ENCODE peak calls at places on chromosomes 13 and 19, in four cellular contexts. M, T, H and A are unnamed samples.

GRCh38 chr19:3404324-3405260 is 38.2 kb downstream of the NFIC start:
- DNase-seq in M (peak; percentile 92), T (no peak), H (peak; percentile 94), A (peak; percentile 86)

GRCh38 chr13:99484405-99484981 is 16.8 kb upstream of the TM9SF2 start:
- DNase-seq in M (no peak), T (no peak), H (peak; percentile 90), A (no peak)

GRCh38 chr19:49884109-49884508 is 6.6 kb downstream of the TBC1D17 start:
- DNase-seq in M (no peak), T (no peak), H (no peak), A (no peak)

GRCh38 chr19:33194884-33195710 is 967 bp downstream of the LRP3 start:
- DNase-seq in M (peak; percentile 67), T (peak; percentile 62), H (peak; percentile 60), A (no peak)

GRCh38 chr19:5138606-5139594 is 170.0 kb downstream of the KDM4B start:
- DNase-seq in M (peak; percentile 79), T (peak; percentile 57), H (peak; percentile 20), A (peak; percentile 72)

GRCh38 chr13:83845121-83845520 is 37.2 kb downstream of the SLITRK1 start:
- DNase-seq in M (no peak), T (no peak), H (no peak), A (no peak)

GRCh38 chr13:112901951-112902651 is 66.9 kb upstream of the MCF2L start:
- DNase-seq in M (no peak), T (no peak), H (peak; percentile 4), A (no peak)

GRCh38 chr19:38932425-38933179 is 1.9 kb downstream of the MRPS12 start:
- DNase-seq in M (no peak), T (peak; percentile 49), H (peak; percentile 50), A (no peak)

GRCh38 chr13:40189885-40190655 is 476.4 kb downstream of the FOXO1 start:
- DNase-seq in M (no peak), T (peak; percentile 83), H (peak; percentile 24), A (no peak)

GRCh38 chr19:33293255-33294057 is 8.9 kb downstream of the CEBPA start:
- DNase-seq in M (no peak), T (peak; percentile 70), H (peak; percentile 60), A (peak; percentile 71)

GRCh38 chr13:24176351-24177101 is 16.0 kb downstream of the SPATA13 start:
- DNase-seq in M (no peak), T (no peak), H (no peak), A (no peak)

GRCh38 chr13:35349673-35350278 is 126.7 kb downstream of the MAB21L1 start:
- DNase-seq in M (no peak), T (no peak), H (peak; percentile 4), A (no peak)

GRCh38 chr19:10191347-10191746 is 3.4 kb downstream of the DNMT1 start:
- DNase-seq in M (peak; percentile 50), T (no peak), H (peak; percentile 93), A (no peak)

GRCh38 chr13:22486490-22486889 is 694.3 kb upstream of the SGCG start:
- DNase-seq in M (no peak), T (no peak), H (no peak), A (no peak)

GRCh38 chr13:30659980-30660379 is 42.3 kb downstream of the USPL1 start:
- DNase-seq in M (no peak), T (no peak), H (no peak), A (no peak)

GRCh38 chr19:56114051-56114694 is 6.9 kb downstream of the ZNF787 start:
- DNase-seq in M (no peak), T (no peak), H (no peak), A (peak; percentile 45)

GRCh38 chr13:23859455-23859854 is 29.7 kb downstream of the MIPEP start:
- DNase-seq in M (no peak), T (no peak), H (no peak), A (no peak)

GRCh38 chr19:45101796-45102195 is 8.8 kb downstream of the PPP1R37 start:
- DNase-seq in M (no peak), T (no peak), H (no peak), A (no peak)

GRCh38 chr19:45972081-45972943 is 1.4 kb downstream of the NOVA2 start:
- DNase-seq in M (no peak), T (no peak), H (no peak), A (no peak)

GRCh38 chr13:51451467-51452390 is 1.1 kb downstream of the INTS6 start:
- DNase-seq in M (peak; percentile 93), T (peak; percentile 82), H (peak; percentile 74), A (peak; percentile 93)

GRCh38 chr13:28373803-28374202 is 121.1 kb downstream of the FLT1 start:
- DNase-seq in M (no peak), T (no peak), H (no peak), A (no peak)

GRCh38 chr19:48963371-48964204 is 1.5 kb upstream of the FTL start:
- DNase-seq in M (peak; percentile 89), T (peak; percentile 89), H (peak; percentile 75), A (peak; percentile 83)

GRCh38 chr13:80825276-80825675 is 484.4 kb upstream of the SPRY2 start:
- DNase-seq in M (no peak), T (no peak), H (no peak), A (no peak)

GRCh38 chr13:80824231-80824630 is 483.3 kb upstream of the SPRY2 start:
- DNase-seq in M (no peak), T (no peak), H (peak; percentile 86), A (no peak)

GRCh38 chr13:80817979-80818378 is 477.1 kb upstream of the SPRY2 start:
- DNase-seq in M (no peak), T (no peak), H (no peak), A (no peak)

GRCh38 chr13:80828759-80829158 is 487.8 kb upstream of the SPRY2 start:
- DNase-seq in M (no peak), T (no peak), H (peak; percentile 21), A (no peak)

DNA sequence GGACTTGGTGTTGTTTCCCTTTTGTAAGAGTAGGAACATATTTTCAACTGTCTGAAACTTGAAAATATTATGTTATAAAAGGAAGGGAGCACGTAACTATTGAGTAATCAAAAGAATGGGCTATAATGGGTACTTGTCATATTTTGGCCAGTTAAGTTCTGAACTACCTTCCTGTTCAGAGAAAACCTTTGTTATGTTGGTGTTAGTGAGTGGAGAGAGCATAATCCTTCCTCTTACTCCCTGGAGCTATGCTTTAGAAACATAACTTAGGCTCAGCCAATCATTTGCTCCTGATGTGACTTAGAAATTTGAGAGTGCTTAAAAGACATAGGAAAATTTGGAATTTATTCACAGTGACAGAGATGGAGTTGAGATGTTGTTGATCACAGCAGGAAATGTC is 482.5 kb upstream of the SPRY2 start:
- DNase-seq in M (no peak), T (no peak), H (no peak), A (no peak)
- H3K27ac ChIP-seq in M (no peak overlapping the region), T (no peak overlapping the region), H (no peak overlapping the region), A (no peak overlapping the region)

DNA sequence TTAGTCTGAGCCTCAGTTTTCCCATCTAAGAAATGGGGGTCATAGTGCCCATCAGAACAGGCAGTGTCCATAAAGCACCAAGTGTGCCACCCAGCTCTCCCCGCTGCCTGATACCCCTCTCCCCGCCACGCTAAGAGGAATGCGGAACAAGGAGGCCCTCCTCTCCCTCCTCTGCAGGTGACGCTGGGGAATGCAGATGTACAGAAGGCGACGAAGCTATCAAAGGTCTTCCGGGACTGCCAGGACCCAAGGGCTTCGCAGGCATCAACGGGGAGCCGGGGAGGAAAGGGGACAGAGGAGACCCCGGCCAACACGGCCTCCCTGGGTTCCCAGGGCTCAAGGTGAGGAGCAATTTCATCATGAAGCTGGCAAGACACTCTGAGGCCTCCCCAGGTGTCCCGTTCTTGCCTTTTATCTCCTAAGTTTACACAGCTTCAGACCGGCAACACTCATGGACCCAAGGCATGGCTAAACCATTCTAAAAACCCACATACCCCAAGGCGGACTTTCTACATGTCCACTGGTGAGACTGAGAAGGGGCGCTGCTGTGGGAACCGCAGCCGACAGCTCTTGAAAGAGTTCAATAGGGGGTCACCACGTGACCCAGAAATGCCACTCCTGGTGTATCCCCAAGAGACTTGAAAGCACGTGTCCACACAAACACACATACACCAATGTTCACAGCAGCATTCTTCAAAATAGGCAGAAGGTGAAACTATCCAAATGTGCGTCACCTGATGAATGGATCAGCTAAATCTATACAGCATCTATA is 102.7 kb downstream of the RAB20 start:
- DNase-seq in M (no peak), T (no peak), H (no peak), A (no peak)
- H3K27me3 ChIP-seq in M (no peaks in the 10 kb centered on the region), T (no peaks in the 10 kb centered on the region), H (no peaks in the 10 kb centered on the region), A (no peaks in the 10 kb centered on the region)

GRCh38 chr19:41299755-41300089 is 10.2 kb upstream of the CCDC97 start:
- DNase-seq in M (peak; percentile 80), T (peak; percentile 94), H (peak; percentile 87), A (peak; percentile 71)

GRCh38 chr19:41296323-41296935 is 13.5 kb upstream of the CCDC97 start:
- DNase-seq in M (no peak), T (no peak), H (no peak), A (no peak)

GRCh38 chr19:41298327-41298964 is 11.5 kb upstream of the CCDC97 start:
- DNase-seq in M (peak; percentile 94), T (peak; percentile 94), H (peak; percentile 81), A (peak; percentile 91)

GRCh38 chr19:41297628-41298326 is 12.2 kb upstream of the CCDC97 start:
- DNase-seq in M (no peak), T (no peak), H (no peak), A (no peak)

DNA sequence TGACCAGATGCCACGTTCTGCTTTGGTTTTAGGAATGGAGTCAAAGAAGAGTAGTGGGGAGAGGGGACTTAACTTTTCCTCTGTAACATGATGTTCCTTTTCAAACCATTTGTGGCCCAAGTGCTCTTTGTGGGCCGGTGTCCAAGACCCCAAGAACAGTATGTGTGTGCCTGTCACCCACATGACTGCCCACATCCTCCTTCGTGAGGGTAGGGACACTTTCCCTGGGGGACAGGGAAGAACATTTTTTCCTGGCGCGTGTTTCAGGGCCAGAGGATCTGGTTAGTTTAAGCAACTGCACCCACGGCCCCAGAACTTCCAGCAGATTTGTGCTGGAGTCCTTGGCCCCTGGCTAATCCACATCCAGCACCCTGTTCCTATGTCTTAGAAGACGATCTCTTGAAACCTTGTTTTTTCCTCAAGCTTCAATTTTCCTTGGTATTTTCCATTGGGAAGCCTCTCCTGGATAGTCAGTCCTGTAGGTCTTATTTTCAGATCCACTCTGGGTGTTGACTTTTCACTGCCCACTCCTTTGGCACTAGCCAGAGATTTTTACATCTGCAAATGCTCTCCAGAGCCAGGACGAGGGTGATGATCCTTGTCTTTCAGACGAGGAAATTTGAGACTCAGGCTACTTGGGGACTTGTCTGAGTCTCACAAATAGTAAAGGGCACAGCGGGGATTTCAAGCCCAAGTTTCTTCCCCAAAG is 10.8 kb upstream of the CCDC97 start:
- DNase-seq in M (peak; percentile 72), T (no peak), H (peak; percentile 11), A (peak; percentile 66)
- H3K27ac ChIP-seq in M (peak overlapping the region; percentile 96), T (no peak overlapping the region), H (peak overlapping the region; percentile 93), A (peak overlapping the region; percentile 86)

DNA sequence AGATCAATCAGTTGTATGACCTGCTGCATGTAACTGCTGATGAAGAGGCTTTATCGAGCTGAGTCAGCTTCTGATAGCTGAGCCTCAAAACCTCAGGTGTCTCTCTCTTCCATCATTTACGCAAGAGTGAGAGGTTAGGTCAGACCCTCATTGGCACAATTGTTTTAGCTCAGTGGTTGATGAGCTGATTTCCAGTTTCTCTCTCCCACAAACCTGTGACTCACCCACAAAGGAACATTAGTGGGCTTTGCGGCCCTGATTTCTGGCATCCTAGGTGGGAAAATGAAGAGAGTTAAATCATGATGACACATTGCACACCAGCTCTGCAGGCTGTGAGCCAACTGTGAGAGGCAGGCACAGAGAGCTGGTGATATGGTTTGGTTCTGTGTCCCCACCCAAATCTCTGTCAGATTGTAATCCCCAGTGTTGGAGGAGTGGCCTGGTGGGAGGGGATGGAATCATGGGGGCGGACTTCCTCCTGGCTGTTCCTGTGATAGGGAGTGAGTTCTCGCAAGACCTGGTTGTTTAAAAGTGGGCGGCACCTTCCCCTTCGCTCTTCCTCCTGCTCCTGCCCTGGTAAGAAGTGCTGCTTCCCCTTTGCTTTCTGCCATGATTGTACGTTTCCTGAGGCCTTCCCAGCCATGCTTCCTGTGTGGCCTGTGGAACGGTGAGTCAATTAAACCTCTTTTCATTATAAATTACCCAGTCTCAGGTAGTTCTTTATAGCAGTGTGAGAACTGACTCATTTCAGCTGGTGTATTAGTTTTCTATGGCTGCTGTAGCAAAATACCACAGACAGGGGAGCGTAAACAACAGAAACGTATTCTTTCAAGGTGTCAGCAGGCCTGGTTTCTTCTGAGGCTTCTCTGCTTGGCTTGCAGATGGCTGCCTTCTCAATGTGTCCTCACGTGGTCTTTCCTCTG is 33.5 kb upstream of the TMTC4 start:
- DNase-seq in M (no peak), T (no peak), H (no peak), A (no peak)
- H3K27me3 ChIP-seq in M (no peaks in the 10 kb centered on the region), T (no peaks in the 10 kb centered on the region), H (no peaks in the 10 kb centered on the region), A (no peaks in the 10 kb centered on the region)